ENCODE peak calls at places on chromosomes 4 and X, in eight cellular contexts. H is lung; V is germinal center; K is GM20000; G is activated CD4-positive, alpha-beta T cell treated with anti-CD3 and anti-CD28 coated beads, Interleukin-2, amount 50 U/mL, for 1 hour; C is stimulated activated CD8-positive, alpha-beta memory T cell treated with anti-CD3 and anti-CD28 coated beads, Interleukin-7, amount 100 ng/mL, for 24 hours; T is HCEC 1CT; X is fibroblast of mammary gland. Y is an unnamed sample.
A peak's percentile ranks its signal among the peaks of the same experiment; 100 is the strongest.

GRCh38 chr4:153169811-153170210 is 34.4 kb upstream of the TRIM2 start:
- DNase-seq in H (no peak), V (no peak), K (no peak), G (no peak), C (no peak), T (no peak), X (no peak), Y (no peak)

GRCh38 chr4:173519130-173520101 is 10.6 kb downstream of the HAND2 start:
- DNase-seq in H (no peak), V (no peak), K (no peak), G (no peak), C (no peak), T (no peak), X (no peak), Y (no peak)

GRCh38 chr4:104967034-104967401 is 179.7 kb upstream of the TET2 start:
- DNase-seq in H (no peak), V (no peak), K (no peak), G (no peak), C (no peak), T (no peak), X (no peak), Y (no peak)

GRCh38 chr4:185020293-185020808 is 2.1 kb downstream of the HELT start:
- DNase-seq in H (no peak), V (no peak), K (no peak), G (no peak), C (no peak), T (no peak), X (peak; percentile 36), Y (no peak)

GRCh38 chr4:1258457-1258856 is 9.5 kb upstream of the CTBP1 start:
- DNase-seq in H (no peak), V (no peak), K (no peak), G (no peak), C (no peak), T (no peak), X (no peak), Y (no peak)

GRCh38 chr4:23877758-23878229 is 12.1 kb downstream of the PPARGC1A start:
- DNase-seq in H (no peak), V (no peak), K (no peak), G (no peak), C (no peak), T (no peak), X (peak; percentile 30), Y (no peak)

GRCh38 chr4:25818293-25819240 is 44.2 kb downstream of the SEL1L3 start:
- DNase-seq in H (no peak), V (no peak), K (no peak), G (no peak), C (no peak), T (peak; percentile 49), X (peak; percentile 76), Y (no peak)

GRCh38 chr4:120921456-120922389 is 803 bp downstream of the PRDM5 start:
- DNase-seq in H (peak; percentile 76), V (peak; percentile 3), K (no peak), G (peak; percentile 4), C (peak; percentile 15), T (peak; percentile 64), X (peak; percentile 75), Y (no peak)

GRCh38 chr4:156512622-156513021 is 459.0 kb downstream of the PDGFC start:
- DNase-seq in H (no peak), V (no peak), K (no peak), G (no peak), C (no peak), T (no peak), X (peak; percentile 41), Y (no peak)

GRCh38 chrX:65532016-65532415 is 2.6 kb downstream of the LAS1L start:
- DNase-seq in H (no peak), V (no peak), K (no peak), G (no peak), C (no peak), T (no peak), X (peak; percentile 5), Y (no peak)

GRCh38 chr4:8267077-8267476 is 2.5 kb upstream of the HTRA3 start:
- DNase-seq in H (peak; percentile 68), V (peak; percentile 63), K (peak; percentile 81), G (peak; percentile 12), C (no peak), T (peak; percentile 19), X (peak; percentile 62), Y (no peak)

GRCh38 chrX:24396236-24396929 is 35.9 kb downstream of the SUPT20HL1 start:
- DNase-seq in H (no peak), V (no peak), K (no peak), G (no peak), C (no peak), T (no peak), X (peak; percentile 64), Y (no peak)

GRCh38 chr4:16139066-16139945 is 55.5 kb upstream of the PROM1 start:
- DNase-seq in H (no peak), V (no peak), K (no peak), G (no peak), C (no peak), T (no peak), X (no peak), Y (no peak)

GRCh38 chr4:109432203-109432602 is 1.4 kb upstream of the SEC24B start:
- DNase-seq in H (no peak), V (no peak), K (no peak), G (no peak), C (no peak), T (no peak), X (no peak), Y (no peak)

GRCh38 chr4:101678180-101678579 is 112.3 kb upstream of the BANK1 start:
- DNase-seq in H (no peak), V (no peak), K (no peak), G (no peak), C (no peak), T (peak; percentile 24), X (peak; percentile 70), Y (no peak)

GRCh38 chrX:123184199-123184857 is at the start of gene GRIA3:
- DNase-seq in H (no peak), V (no peak), K (no peak), G (no peak), C (no peak), T (no peak), X (peak; percentile 31), Y (no peak)

GRCh38 chrX:44975666-44976263 is 102.8 kb downstream of the KDM6A start:
- DNase-seq in H (no peak), V (no peak), K (no peak), G (no peak), C (no peak), T (no peak), X (no peak), Y (no peak)

GRCh38 chr4:156946508-156947197 is 24.9 kb downstream of the PDGFC start:
- DNase-seq in H (no peak), V (no peak), K (no peak), G (no peak), C (no peak), T (peak; percentile 96), X (peak; percentile 100), Y (no peak)

GRCh38 chrX:76454456-76454927 is 27.0 kb downstream of the MAGEE1 start:
- DNase-seq in H (no peak), V (peak; percentile 2), K (peak; percentile 5), G (no peak), C (no peak), T (no peak), X (peak; percentile 22), Y (peak; percentile 26)

GRCh38 chr4:7585768-7586167 is 151.0 kb upstream of the PSAPL1 start:
- DNase-seq in H (no peak), V (no peak), K (no peak), G (no peak), C (no peak), T (no peak), X (no peak), Y (no peak)

GRCh38 chr4:104129243-104129642 is 365.5 kb downstream of the CXXC4 start:
- DNase-seq in H (no peak), V (no peak), K (no peak), G (no peak), C (no peak), T (no peak), X (no peak), Y (no peak)

GRCh38 chr4:153488006-153488718 is 22.0 kb downstream of the TMEM131L start:
- DNase-seq in H (peak; percentile 37), V (peak; percentile 63), K (peak; percentile 55), G (peak; percentile 70), C (peak; percentile 55), T (no peak), X (no peak), Y (peak; percentile 88)

GRCh38 chr4:54098375-54098774 is 1.6 kb upstream of the GSX2 start:
- DNase-seq in H (no peak), V (no peak), K (no peak), G (no peak), C (no peak), T (no peak), X (no peak), Y (no peak)

GRCh38 chr4:34766935-34767859 is 1477.1 kb downstream of the ARAP2 start:
- DNase-seq in H (no peak), V (no peak), K (no peak), G (no peak), C (no peak), T (no peak), X (no peak), Y (no peak)

GRCh38 chr4:17721496-17722360 is 59.7 kb downstream of the FAM184B start:
- DNase-seq in H (no peak), V (no peak), K (no peak), G (no peak), C (no peak), T (no peak), X (peak; percentile 53), Y (no peak)

GRCh38 chr4:36445485-36445884 is 164.1 kb downstream of the DTHD1 start:
- DNase-seq in H (no peak), V (no peak), K (no peak), G (no peak), C (no peak), T (no peak), X (no peak), Y (no peak)

GRCh38 chrX:64885850-64886249 is 90.4 kb downstream of the ZC4H2 start:
- DNase-seq in H (no peak), V (peak; percentile 3), K (no peak), G (no peak), C (no peak), T (no peak), X (no peak), Y (no peak)

GRCh38 chr4:172357006-172357405 is 543.8 kb downstream of the GALNTL6 start:
- DNase-seq in H (no peak), V (no peak), K (no peak), G (no peak), C (no peak), T (no peak), X (no peak), Y (no peak)

GRCh38 chrX:121975666-121976065 is 928.3 kb downstream of the GLUD2 start:
- DNase-seq in H (no peak), V (no peak), K (no peak), G (no peak), C (no peak), T (no peak), X (peak; percentile 23), Y (no peak)

GRCh38 chr4:184251680-184252000 is 34.0 kb upstream of the ENPP6 start:
- DNase-seq in H (no peak), V (no peak), K (no peak), G (no peak), C (no peak), T (no peak), X (no peak), Y (no peak)

GRCh38 chrX:74231625-74232024 is 72.4 kb upstream of the ZCCHC13 start:
- DNase-seq in H (no peak), V (no peak), K (no peak), G (no peak), C (no peak), T (no peak), X (no peak), Y (no peak)

GRCh38 chr4:37719021-37719420 is 32.8 kb upstream of the RELL1 start:
- DNase-seq in H (no peak), V (no peak), K (no peak), G (no peak), C (no peak), T (no peak), X (no peak), Y (no peak)

GRCh38 chr4:57071340-57071739 is 38.8 kb downstream of the IGFBP7 start:
- DNase-seq in H (no peak), V (no peak), K (no peak), G (no peak), C (no peak), T (peak; percentile 48), X (peak; percentile 76), Y (no peak)

GRCh38 chr4:121957266-121957665 is 5.4 kb upstream of the TRPC3 start:
- DNase-seq in H (no peak), V (no peak), K (no peak), G (no peak), C (no peak), T (no peak), X (no peak), Y (no peak)

Y was measured in CD4-positive, CD25-positive, alpha-beta regulatory T cell.